ENCODE peak calls at places on chromosomes 5 and 9, in nine cellular contexts. R, D, Z, A, Q, M, W, G and O are unnamed samples.

GRCh38 chr9:129110740-129111142 is at the start of gene CRAT:
- DNase-seq in R (peak; percentile 90), D (peak; percentile 98), Z (peak; percentile 94), A (peak; percentile 97), Q (peak; percentile 98), M (peak; percentile 97), W (peak; percentile 90), G (peak; percentile 78), O (peak; percentile 100)

GRCh38 chr5:149549461-149550266 is 1.6 kb downstream of the CSNK1A1 start:
- DNase-seq in R (peak; percentile 66), D (peak; percentile 57), Z (peak; percentile 52), A (no peak), Q (peak; percentile 44), M (peak; percentile 71), W (no peak), G (peak; percentile 49), O (peak; percentile 35)

GRCh38 chr5:143938230-143938629 is 126.3 kb downstream of the HMHB1 start:
- DNase-seq in R (peak; percentile 16), D (no peak), Z (no peak), A (no peak), Q (no peak), M (no peak), W (no peak), G (no peak), O (no peak)

GRCh38 chr5:118692811-118693342 is 295.5 kb downstream of the DTWD2 start:
- DNase-seq in R (no peak), D (no peak), Z (no peak), A (no peak), Q (no peak), M (peak; percentile 57), W (no peak), G (no peak), O (peak; percentile 11)

GRCh38 chr5:150073086-150073625 is 13.2 kb downstream of the CSF1R start:
- DNase-seq in R (no peak), D (peak; percentile 21), Z (no peak), A (no peak), Q (peak; percentile 15), M (no peak), W (no peak), G (no peak), O (no peak)

GRCh38 chr9:127174386-127175318 is 52.2 kb upstream of the ANGPTL2 start:
- DNase-seq in R (no peak), D (no peak), Z (no peak), A (peak; percentile 13), Q (peak; percentile 14), M (no peak), W (no peak), G (no peak), O (no peak)

GRCh38 chr9:132584616-132585560 is 2.5 kb downstream of the BARHL1 start:
- DNase-seq in R (peak; percentile 33), D (no peak), Z (no peak), A (no peak), Q (no peak), M (peak; percentile 54), W (no peak), G (peak; percentile 4), O (peak; percentile 74)

GRCh38 chr9:21070171-21070571 is 7.6 kb downstream of the IFNB1 start:
- DNase-seq in R (peak; percentile 98), D (no peak), Z (no peak), A (peak; percentile 39), Q (no peak), M (peak; percentile 8), W (no peak), G (peak; percentile 74), O (no peak)

GRCh38 chr5:29543501-29543900 is 1650.0 kb upstream of the CDH6 start:
- DNase-seq in R (no peak), D (no peak), Z (no peak), A (no peak), Q (no peak), M (no peak), W (no peak), G (no peak), O (no peak)

GRCh38 chr5:128257096-128257495 is 173.5 kb downstream of the SLC12A2 start:
- DNase-seq in R (no peak), D (no peak), Z (no peak), A (no peak), Q (no peak), M (no peak), W (no peak), G (no peak), O (no peak)

GRCh38 chr5:135977375-135977928 is 22.7 kb upstream of the LECT2 start:
- DNase-seq in R (peak; percentile 30), D (no peak), Z (peak; percentile 47), A (no peak), Q (peak; percentile 72), M (peak; percentile 86), W (peak; percentile 65), G (no peak), O (peak; percentile 76)

GRCh38 chr5:154771383-154771901 is 16.3 kb downstream of the LARP1 start:
- DNase-seq in R (peak; percentile 92), D (no peak), Z (no peak), A (peak; percentile 43), Q (no peak), M (peak; percentile 58), W (peak; percentile 24), G (no peak), O (peak; percentile 47)

GRCh38 chr9:131713016-131713415 is 26.9 kb downstream of the RAPGEF1 start:
- DNase-seq in R (no peak), D (no peak), Z (no peak), A (no peak), Q (peak; percentile 64), M (no peak), W (no peak), G (no peak), O (no peak)

DNA sequence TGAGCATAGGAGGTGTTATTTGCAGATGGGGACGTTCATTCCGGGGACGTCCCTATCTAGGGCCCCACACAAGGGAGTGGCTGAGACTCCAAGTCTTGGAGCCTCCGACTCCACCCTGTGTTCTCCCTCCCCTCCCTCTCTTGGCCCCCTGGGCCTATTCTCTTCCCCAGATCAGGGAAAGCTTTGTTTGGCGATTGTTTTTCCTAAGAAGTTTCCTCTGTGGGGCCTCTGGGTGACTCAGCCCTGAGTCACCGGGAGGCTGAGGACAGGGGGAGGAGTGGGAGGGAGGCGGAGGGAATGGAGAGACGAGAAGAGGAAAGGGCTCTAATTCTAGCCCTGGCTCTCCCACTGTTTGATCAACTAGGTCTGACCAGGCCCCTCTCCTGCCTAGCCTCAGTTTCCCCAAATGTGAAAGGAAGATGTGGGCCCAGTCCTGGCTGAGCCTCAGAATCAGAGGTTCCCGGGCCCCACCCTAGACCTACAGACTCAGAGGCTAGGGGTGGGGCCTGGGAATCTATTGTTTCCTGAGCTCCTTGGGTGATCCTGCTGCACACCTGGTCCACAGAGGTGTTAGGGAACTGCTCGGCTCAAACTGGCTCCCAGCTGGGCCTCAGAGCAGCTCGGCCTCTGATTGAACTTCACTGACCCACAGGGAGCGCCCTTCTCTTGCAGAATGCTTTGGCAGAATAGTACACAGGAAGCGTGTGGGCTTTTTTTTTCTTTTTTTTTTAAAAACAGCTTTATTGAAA is 19.2 kb downstream of the GSN start:
- DNase-seq in R (peak; percentile 95), D (peak; percentile 96), Z (no peak), A (peak; percentile 89), Q (peak; percentile 85), M (peak; percentile 83), W (peak; percentile 68), G (peak; percentile 96), O (peak; percentile 85)
- H3K4me3 ChIP-seq in R (no peak overlapping the region), D (no peak overlapping the region), Z (no peak overlapping the region), A (no peak overlapping the region), Q (no peak overlapping the region), M (peak overlapping the region; percentile 16), W (no peak overlapping the region), G (peak overlapping the region; percentile 34), O (peak overlapping the region; percentile 14)

GRCh38 chr9:106828965-106829364 is 34.0 kb upstream of the ZNF462 start:
- DNase-seq in R (no peak), D (no peak), Z (no peak), A (no peak), Q (no peak), M (no peak), W (no peak), G (no peak), O (no peak)
- H3K36me3 ChIP-seq in R (no peaks in the 10 kb centered on the region), D (no peaks in the 10 kb centered on the region), Z (no peaks in the 10 kb centered on the region), A (no peaks in the 10 kb centered on the region), Q (no peaks in the 10 kb centered on the region), M (no peaks in the 10 kb centered on the region), W (no peaks in the 10 kb centered on the region), G (no peaks in the 10 kb centered on the region), O (no peaks in the 10 kb centered on the region)

GRCh38 chr5:73204733-73205132 is 31.7 kb downstream of the TMEM174 start:
- DNase-seq in R (no peak), D (no peak), Z (no peak), A (no peak), Q (no peak), M (no peak), W (no peak), G (no peak), O (no peak)
- H3K27me3 ChIP-seq in R (peaks cover 2% of the 10 kb centered on the region), D (no peaks in the 10 kb centered on the region), Z (no peaks in the 10 kb centered on the region), A (no peaks in the 10 kb centered on the region), Q (no peaks in the 10 kb centered on the region), M (peaks cover 13% of the 10 kb centered on the region), W (peaks cover 6% of the 10 kb centered on the region), G (no peaks in the 10 kb centered on the region), O (peaks cover 1% of the 10 kb centered on the region)

GRCh38 chr9:6779417-6780241 is 21.9 kb downstream of the KDM4C start:
- DNase-seq in R (peak; percentile 73), D (no peak), Z (no peak), A (no peak), Q (no peak), M (no peak), W (no peak), G (no peak), O (no peak)

GRCh38 chr9:6781476-6781875 is 23.7 kb downstream of the KDM4C start:
- DNase-seq in R (peak; percentile 16), D (no peak), Z (no peak), A (no peak), Q (no peak), M (no peak), W (no peak), G (no peak), O (no peak)

GRCh38 chr9:6782378-6782777 is 24.6 kb downstream of the KDM4C start:
- DNase-seq in R (no peak), D (no peak), Z (no peak), A (no peak), Q (no peak), M (no peak), W (no peak), G (no peak), O (no peak)

GRCh38 chr9:6780690-6781089 is 22.9 kb downstream of the KDM4C start:
- DNase-seq in R (peak; percentile 58), D (no peak), Z (no peak), A (no peak), Q (no peak), M (no peak), W (no peak), G (no peak), O (no peak)

DNA sequence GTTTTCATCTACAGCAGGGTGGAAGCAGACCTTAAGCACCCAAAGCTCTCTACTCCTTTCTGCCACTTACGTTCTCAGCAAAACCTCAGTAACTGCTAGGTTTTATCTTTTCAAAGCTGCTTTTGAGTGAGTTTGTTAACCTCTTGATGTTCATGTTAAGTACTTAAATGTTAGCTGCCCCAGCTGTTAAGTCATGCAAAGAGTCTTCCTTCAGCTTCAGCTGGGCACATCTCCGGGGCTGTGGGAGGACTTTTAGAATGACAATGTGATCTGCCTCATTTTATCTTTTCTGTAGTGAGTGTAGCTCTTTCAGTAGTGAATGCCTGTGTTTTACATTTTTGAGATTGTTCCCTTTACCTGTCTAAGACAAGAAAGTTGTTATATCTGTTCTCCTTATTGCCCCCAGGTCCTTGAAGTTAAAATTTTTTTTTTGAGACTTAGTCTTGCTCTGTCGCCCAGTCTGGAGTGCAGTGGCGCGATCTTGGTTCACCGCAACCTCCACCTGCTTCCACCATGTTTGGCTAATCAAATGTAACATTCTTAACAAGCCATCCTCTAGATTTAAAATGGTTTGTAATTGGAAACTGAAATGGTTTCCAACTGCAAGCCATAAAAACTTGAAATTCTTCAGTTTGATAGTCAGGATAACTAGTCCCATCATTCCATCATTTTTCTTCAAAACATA is 19.6 kb downstream of the KDM4C start:
- DNase-seq in R (no peak), D (no peak), Z (no peak), A (no peak), Q (no peak), M (no peak), W (no peak), G (no peak), O (peak; percentile 43)
- H3K4me3 ChIP-seq in R (no peak overlapping the region), D (no peak overlapping the region), Z (no peak overlapping the region), A (no peak overlapping the region), Q (no peak overlapping the region), M (no peak overlapping the region), W (no peak overlapping the region), G (no peak overlapping the region), O (no peak overlapping the region)